ENCODE peak calls at places on chromosomes 6 and 20, in eight cellular contexts. A, P, X, Y, Z, W, D and Q are unnamed samples.

GRCh38 chr20:47670913-47671312 is 114.4 kb downstream of the SULF2 start:
- DNase-seq in D (no peak), W (no peak), Y (no peak), X (no peak), A (no peak), P (no peak), Z (no peak), Q (no peak)

GRCh38 chr6:167778497-167779122 is 48.1 kb upstream of the AFDN start:
- DNase-seq in D (no peak), P (no peak), A (no peak), Z (no peak), Y (peak), X (no peak), W (no peak), Q (no peak)

GRCh38 chr6:98044168-98044567 is 761.2 kb upstream of the MMS22L start:
- DNase-seq in A (no peak), Z (no peak), X (no peak), W (no peak), P (no peak), Y (no peak), D (no peak), Q (no peak)

GRCh38 chr20:5657190-5657872 is 92.9 kb upstream of the SHLD1 start:
- DNase-seq in X (no peak), W (no peak), Y (no peak), A (peak), Z (no peak), D (no peak), P (peak), Q (peak)

GRCh38 chr6:39294133-39294532 is 20.1 kb downstream of the KCNK17 start:
- DNase-seq in P (no peak), Z (no peak), X (no peak), W (no peak), Y (no peak), A (no peak), D (no peak), Q (no peak)

GRCh38 chr20:37179671-37180524 is 550 bp upstream of the MROH8 start:
- DNase-seq in D (no peak), A (no peak), Y (no peak), X (peak), Z (no peak), P (peak), W (no peak), Q (peak)

GRCh38 chr6:113980937-113981554 is 10.1 kb upstream of the HDAC2 start:
- DNase-seq in Y (peak), Z (no peak), P (peak), D (peak), A (no peak), X (peak), W (no peak), Q (peak)

GRCh38 chr6:73451166-73452106 is 661 bp downstream of the CGAS start:
- DNase-seq in X (peak), Z (peak), A (peak), D (peak), P (peak), W (peak), Y (peak), Q (peak)

GRCh38 chr20:39784693-39785092 is 822.5 kb downstream of the DHX35 start:
- DNase-seq in X (no peak), W (no peak), D (no peak), Y (no peak), Z (no peak), A (no peak), P (no peak), Q (no peak)

GRCh38 chr20:62216636-62217566 is 3.2 kb downstream of the HRH3 start:
- DNase-seq in Z (no peak), W (no peak), Y (no peak), X (no peak), A (no peak), P (no peak), D (no peak), Q (no peak)

GRCh38 chr20:8933391-8933807 is 135.5 kb upstream of the PLCB4 start:
- DNase-seq in Z (no peak), Y (peak), W (no peak), A (peak), X (no peak), P (no peak), D (peak), Q (peak)

GRCh38 chr6:153511896-153512496 is 380.9 kb upstream of the RGS17 start:
- DNase-seq in Z (no peak), Y (peak), A (no peak), D (peak), X (peak), W (no peak), P (peak), Q (peak)

GRCh38 chr6:155219858-155220301 is 43.9 kb upstream of the CLDN20 start:
- DNase-seq in W (no peak), D (no peak), P (no peak), Y (no peak), Z (no peak), X (no peak), A (no peak), Q (no peak)

GRCh38 chr20:63685269-63686026 is 11.0 kb upstream of the TNFRSF6B start:
- DNase-seq in D (no peak), Z (no peak), A (no peak), W (no peak), X (no peak), P (no peak), Y (no peak), Q (no peak)

GRCh38 chr6:37049990-37050853 is 44.8 kb downstream of the FGD2 start:
- DNase-seq in X (peak), W (peak), P (no peak), Y (no peak), Z (peak), A (peak), D (no peak), Q (no peak)

GRCh38 chr6:80642452-80642851 is 536.0 kb downstream of the BCKDHB start:
- DNase-seq in W (no peak), D (no peak), P (peak), Y (no peak), A (no peak), X (no peak), Z (no peak), Q (peak)